ENCODE peak calls at places on chromosomes 11 and 22, in five cellular contexts. Z, N, D, Q and L are unnamed samples.

GRCh38 chr11:47296045-47296444 is 26.1 kb downstream of the MADD start:
- DNase-seq in D (no peak), Z (no peak), N (no peak), Q (no peak), L (no peak)

GRCh38 chr11:125387991-125388390 is 108.1 kb downstream of the FEZ1 start:
- DNase-seq in Z (no peak), D (no peak), N (no peak), Q (no peak), L (no peak)

GRCh38 chr11:76635991-76636520 is 34.5 kb downstream of the LRRC32 start:
- DNase-seq in D (no peak), Q (no peak), Z (no peak), N (no peak), L (no peak)

GRCh38 chr22:42310301-42310981 is 40.0 kb upstream of the TCF20 start:
- DNase-seq in N (no peak), D (no peak), Z (no peak), Q (no peak), L (peak; percentile 80)

GRCh38 chr22:40213478-40213877 is 35.8 kb downstream of the TNRC6B start:
- DNase-seq in N (no peak), Q (no peak), D (no peak), Z (no peak), L (no peak)

GRCh38 chr11:96326954-96327353 is 16.0 kb downstream of the MAML2 start:
- DNase-seq in D (no peak), N (no peak), Z (no peak), Q (no peak), L (no peak)

GRCh38 chr11:75611823-75612222 is 49.8 kb downstream of the SERPINH1 start:
- DNase-seq in D (no peak), Q (no peak), Z (no peak), N (no peak), L (no peak)

GRCh38 chr22:20741634-20742581 is 32.0 kb upstream of the SERPIND1 start:
- DNase-seq in D (peak; percentile 24), Z (peak; percentile 27), N (peak; percentile 43), Q (no peak), L (peak; percentile 40)

GRCh38 chr22:44180706-44181032 is at the start of gene PARVG:
- DNase-seq in Z (no peak), Q (peak; percentile 58), D (no peak), N (peak; percentile 48), L (no peak)